ENCODE peak calls at places on chromosomes 1 and 21, in nine cellular contexts. F, E, Q, L, P, S, V, N and X are unnamed samples.

GRCh38 chr1:14282583-14283186 is 315.8 kb upstream of the KAZN start:
- DNase-seq in F (no peak), E (peak), Q (no peak), L (peak), P (no peak), S (no peak), V (no peak), N (no peak), X (no peak)

GRCh38 chr1:205480349-205481278 is 23.9 kb upstream of the CDK18 start:
- DNase-seq in F (no peak), E (no peak), Q (no peak), L (no peak), P (peak), S (no peak), V (peak), N (no peak), X (no peak)

GRCh38 chr1:115329965-115330364 is 8.1 kb downstream of the NGF start:
- DNase-seq in F (no peak), E (no peak), Q (no peak), L (no peak), P (no peak), S (no peak), V (no peak), N (no peak), X (no peak)

GRCh38 chr1:9233241-9233941 is 1.2 kb upstream of the H6PD start:
- DNase-seq in F (no peak), E (no peak), Q (no peak), L (no peak), P (no peak), S (no peak), V (no peak), N (no peak), X (peak)

GRCh38 chr1:151513626-151514101 is 2.5 kb downstream of the CGN start:
- DNase-seq in F (peak), E (no peak), Q (peak), L (no peak), P (no peak), S (no peak), V (no peak), N (peak), X (peak)

GRCh38 chr1:32797456-32797855 is 19.7 kb downstream of the YARS1 start:
- DNase-seq in F (no peak), E (no peak), Q (no peak), L (no peak), P (no peak), S (no peak), V (no peak), N (no peak), X (no peak)

GRCh38 chr1:21761052-21761451 is 21.9 kb downstream of the USP48 start:
- DNase-seq in F (no peak), E (no peak), Q (no peak), L (no peak), P (no peak), S (no peak), V (no peak), N (no peak), X (no peak)

GRCh38 chr1:152050886-152051764 is 14.3 kb upstream of the S100A11 start:
- DNase-seq in F (no peak), E (no peak), Q (peak), L (no peak), P (no peak), S (no peak), V (no peak), N (no peak), X (no peak)

GRCh38 chr1:21939650-21940374 is 2.7 kb upstream of the HSPG2 start:
- DNase-seq in F (peak), E (peak), Q (peak), L (no peak), P (no peak), S (peak), V (no peak), N (no peak), X (peak)

GRCh38 chr1:89927478-89927877 is 67.4 kb upstream of the ZNF326 start:
- DNase-seq in F (no peak), E (no peak), Q (no peak), L (no peak), P (no peak), S (no peak), V (no peak), N (no peak), X (no peak)

GRCh38 chr1:103948526-103948925 is 198.8 kb downstream of the AMY1C start:
- DNase-seq in F (no peak), E (no peak), Q (no peak), L (no peak), P (no peak), S (no peak), V (no peak), N (no peak), X (no peak)

GRCh38 chr1:55124470-55124869 is 85.1 kb downstream of the PCSK9 start:
- DNase-seq in F (no peak), E (no peak), Q (no peak), L (no peak), P (no peak), S (no peak), V (no peak), N (no peak), X (no peak)

GRCh38 chr1:33441088-33441745 is 10.3 kb upstream of the PHC2 start:
- DNase-seq in F (no peak), E (no peak), Q (no peak), L (no peak), P (no peak), S (no peak), V (no peak), N (no peak), X (no peak)

GRCh38 chr1:24857528-24858133 is 72.4 kb downstream of the RUNX3 start:
- DNase-seq in F (no peak), E (no peak), Q (no peak), L (no peak), P (no peak), S (no peak), V (no peak), N (no peak), X (no peak)

GRCh38 chr1:92404661-92405060 is 82.1 kb downstream of the GFI1 start:
- DNase-seq in F (no peak), E (no peak), Q (no peak), L (no peak), P (no peak), S (no peak), V (no peak), N (peak), X (no peak)

GRCh38 chr1:178869114-178869697 is 1.7 kb downstream of the ANGPTL1 start:
- DNase-seq in F (no peak), E (peak), Q (no peak), L (no peak), P (no peak), S (no peak), V (no peak), N (no peak), X (no peak)

GRCh38 chr1:211327341-211327921 is 798 bp downstream of the TRAF5 start:
- DNase-seq in F (no peak), E (no peak), Q (peak), L (no peak), P (no peak), S (no peak), V (no peak), N (peak), X (no peak)

GRCh38 chr1:206658264-206658980 is 23.1 kb downstream of the DYRK3 start:
- DNase-seq in F (no peak), E (no peak), Q (peak), L (no peak), P (peak), S (no peak), V (peak), N (peak), X (peak)

GRCh38 chr1:220711086-220711809 is 21.1 kb downstream of the C1orf115 start:
- DNase-seq in F (no peak), E (no peak), Q (no peak), L (no peak), P (no peak), S (no peak), V (no peak), N (no peak), X (no peak)

GRCh38 chr1:60281360-60281932 is 207.9 kb upstream of the C1orf87 start:
- DNase-seq in F (peak), E (peak), Q (peak), L (no peak), P (no peak), S (peak), V (peak), N (peak), X (peak)

GRCh38 chr1:14140800-14141526 is 441.0 kb downstream of the PRDM2 start:
- DNase-seq in F (no peak), E (peak), Q (no peak), L (no peak), P (no peak), S (peak), V (no peak), N (no peak), X (no peak)

GRCh38 chr1:32786856-32787255 is 30.3 kb downstream of the YARS1 start:
- DNase-seq in F (no peak), E (no peak), Q (no peak), L (no peak), P (no peak), S (no peak), V (no peak), N (no peak), X (no peak)

GRCh38 chr1:84377480-84378095 is 20.7 kb upstream of the DNASE2B start:
- DNase-seq in F (no peak), E (peak), Q (no peak), L (no peak), P (no peak), S (no peak), V (no peak), N (no peak), X (no peak)

GRCh38 chr21:42365770-42366169 is 565 bp downstream of the TFF1 start:
- DNase-seq in F (no peak), E (no peak), Q (no peak), L (no peak), P (no peak), S (no peak), V (no peak), N (no peak), X (no peak)

GRCh38 chr1:32724678-32725594 is 22.4 kb upstream of the SYNC start:
- DNase-seq in F (peak), E (no peak), Q (peak), L (no peak), P (peak), S (no peak), V (peak), N (peak), X (no peak)

GRCh38 chr1:196734006-196734405 is 40.6 kb upstream of the CFHR3 start:
- DNase-seq in F (no peak), E (no peak), Q (no peak), L (no peak), P (no peak), S (no peak), V (no peak), N (no peak), X (no peak)

GRCh38 chr1:4307911-4308545 is 346.4 kb upstream of the AJAP1 start:
- DNase-seq in F (no peak), E (no peak), Q (no peak), L (no peak), P (no peak), S (no peak), V (no peak), N (no peak), X (no peak)

GRCh38 chr1:52635321-52636089 is 2.5 kb downstream of the SHISAL2A start:
- DNase-seq in F (no peak), E (no peak), Q (no peak), L (no peak), P (no peak), S (no peak), V (no peak), N (no peak), X (no peak)

GRCh38 chr1:171929121-171929520 is 87.8 kb downstream of the DNM3 start:
- DNase-seq in F (no peak), E (no peak), Q (no peak), L (no peak), P (no peak), S (no peak), V (no peak), N (no peak), X (no peak)